ENCODE peak calls at places on chromosomes 5 and 9, in six cellular contexts. P, Q, Z, X, D and I are unnamed samples.
A peak's percentile ranks its signal among the peaks of the same experiment; 100 is the strongest.

GRCh38 chr9:93676310-93677054 is 100.1 kb downstream of the PHF2 start:
- DNase-seq in P (no peak), Q (peak; percentile 61), Z (peak; percentile 68), X (peak; percentile 10), D (no peak), I (no peak)

GRCh38 chr9:96033896-96034295 is 158.4 kb downstream of the ERCC6L2 start:
- DNase-seq in P (no peak), Q (no peak), Z (no peak), X (no peak), D (no peak), I (no peak)

GRCh38 chr9:123065191-123065590 is 31.7 kb downstream of the GPR21 start:
- DNase-seq in P (no peak), Q (no peak), Z (no peak), X (no peak), D (no peak), I (no peak)

GRCh38 chr9:34612788-34613390 is 992 bp upstream of the RPP25L start:
- DNase-seq in P (peak; percentile 85), Q (peak; percentile 90), Z (peak; percentile 88), X (peak; percentile 79), D (no peak), I (no peak)

GRCh38 chr5:132526290-132526973 is 16.9 kb downstream of the IL5 start:
- DNase-seq in P (peak; percentile 31), Q (no peak), Z (no peak), X (no peak), D (no peak), I (no peak)

GRCh38 chr5:91171322-91171721 is 211.8 kb downstream of the ARRDC3 start:
- DNase-seq in P (no peak), Q (no peak), Z (no peak), X (no peak), D (no peak), I (no peak)

GRCh38 chr5:111854196-111854595 is 97.2 kb upstream of the NREP start:
- DNase-seq in P (no peak), Q (no peak), Z (no peak), X (no peak), D (no peak), I (no peak)

GRCh38 chr5:136382071-136382470 is 16.7 kb upstream of the TRPC7 start:
- DNase-seq in P (no peak), Q (no peak), Z (no peak), X (no peak), D (no peak), I (no peak)

GRCh38 chr5:138773215-138773614 is 20.0 kb downstream of the CTNNA1 start:
- DNase-seq in P (no peak), Q (no peak), Z (no peak), X (no peak), D (no peak), I (no peak)

GRCh38 chr9:134592018-134592818 is 49.4 kb upstream of the COL5A1 start:
- DNase-seq in P (no peak), Q (peak; percentile 69), Z (no peak), X (peak; percentile 59), D (peak; percentile 72), I (peak; percentile 83)

GRCh38 chr5:73282923-73283322 is 109.9 kb downstream of the TMEM174 start:
- DNase-seq in P (peak; percentile 20), Q (no peak), Z (no peak), X (no peak), D (no peak), I (no peak)

GRCh38 chr9:34654317-34655083 is 2.5 kb downstream of the IL11RA start:
- DNase-seq in P (peak; percentile 66), Q (peak; percentile 95), Z (peak; percentile 73), X (peak; percentile 87), D (no peak), I (no peak)

GRCh38 chr5:78586251-78586650 is 62.3 kb downstream of the LHFPL2 start:
- DNase-seq in P (no peak), Q (no peak), Z (no peak), X (no peak), D (no peak), I (no peak)

GRCh38 chr9:20622330-20623020 is at the start of gene MLLT3:
- DNase-seq in P (peak; percentile 95), Q (peak; percentile 98), Z (peak; percentile 99), X (peak; percentile 97), D (peak; percentile 97), I (peak; percentile 94)

GRCh38 chr5:115419794-115420585 is 123.5 kb upstream of the CCDC112 start:
- DNase-seq in P (no peak), Q (no peak), Z (no peak), X (no peak), D (no peak), I (no peak)

GRCh38 chr9:89021154-89021803 is 30.0 kb downstream of the S1PR3 start:
- DNase-seq in P (no peak), Q (no peak), Z (no peak), X (peak; percentile 73), D (peak; percentile 92), I (no peak)

GRCh38 chr9:88312517-88313103 is 75.6 kb upstream of the SPIN1 start:
- DNase-seq in P (no peak), Q (peak; percentile 9), Z (no peak), X (no peak), D (no peak), I (no peak)

GRCh38 chr5:67476531-67476930 is 279.9 kb upstream of the CD180 start:
- DNase-seq in P (no peak), Q (no peak), Z (no peak), X (no peak), D (no peak), I (no peak)

DNA sequence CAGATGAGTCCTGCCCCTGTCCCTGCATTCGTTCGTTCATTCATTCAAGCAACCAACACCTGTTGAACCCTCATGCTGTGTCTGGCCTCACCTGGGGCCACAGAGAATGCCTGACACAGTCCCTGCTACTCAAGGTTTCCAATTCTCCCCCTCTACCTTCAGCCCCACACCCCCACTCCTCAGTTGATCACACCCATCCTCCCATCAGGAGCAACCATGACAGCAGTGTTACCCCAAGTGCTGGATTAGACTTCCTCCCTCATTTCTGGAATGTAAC is 57.1 kb downstream of the SMIM23 start:
- DNase-seq in P (no peak), Q (no peak), Z (peak; percentile 41), X (no peak), D (no peak), I (no peak)
- H3K4me3 ChIP-seq in P (no peak overlapping the region), Q (no peak overlapping the region), Z (no peak overlapping the region), X (no peak overlapping the region), D (no peak overlapping the region), I (no peak overlapping the region)

GRCh38 chr5:43121565-43122484 is 1.1 kb downstream of the ZNF131 start:
- DNase-seq in P (peak; percentile 17), Q (no peak), Z (no peak), X (no peak), D (peak; percentile 94), I (peak; percentile 92)
- TF ChIP-seq POLR2A in P (peak; percentile 53), Q (peak; percentile 60), Z (peak; percentile 15), X (no peak), D (peak; percentile 63), I (no peak)

GRCh38 chr5:134133213-134133994 is 18.9 kb downstream of the TCF7 start:
- DNase-seq in P (no peak), Q (peak; percentile 50), Z (peak; percentile 76), X (peak; percentile 7), D (no peak), I (no peak)

GRCh38 chr5:134136771-134137170 is 22.3 kb downstream of the TCF7 start:
- DNase-seq in P (no peak), Q (peak; percentile 56), Z (peak; percentile 43), X (peak; percentile 4), D (peak; percentile 88), I (peak; percentile 82)

GRCh38 chr5:134136221-134136631 is 21.7 kb downstream of the TCF7 start:
- DNase-seq in P (no peak), Q (peak; percentile 49), Z (peak; percentile 59), X (no peak), D (no peak), I (peak; percentile 58)

GRCh38 chr5:134133995-134134541 is 19.6 kb downstream of the TCF7 start:
- DNase-seq in P (no peak), Q (peak; percentile 61), Z (peak; percentile 52), X (peak; percentile 11), D (no peak), I (no peak)

DNA sequence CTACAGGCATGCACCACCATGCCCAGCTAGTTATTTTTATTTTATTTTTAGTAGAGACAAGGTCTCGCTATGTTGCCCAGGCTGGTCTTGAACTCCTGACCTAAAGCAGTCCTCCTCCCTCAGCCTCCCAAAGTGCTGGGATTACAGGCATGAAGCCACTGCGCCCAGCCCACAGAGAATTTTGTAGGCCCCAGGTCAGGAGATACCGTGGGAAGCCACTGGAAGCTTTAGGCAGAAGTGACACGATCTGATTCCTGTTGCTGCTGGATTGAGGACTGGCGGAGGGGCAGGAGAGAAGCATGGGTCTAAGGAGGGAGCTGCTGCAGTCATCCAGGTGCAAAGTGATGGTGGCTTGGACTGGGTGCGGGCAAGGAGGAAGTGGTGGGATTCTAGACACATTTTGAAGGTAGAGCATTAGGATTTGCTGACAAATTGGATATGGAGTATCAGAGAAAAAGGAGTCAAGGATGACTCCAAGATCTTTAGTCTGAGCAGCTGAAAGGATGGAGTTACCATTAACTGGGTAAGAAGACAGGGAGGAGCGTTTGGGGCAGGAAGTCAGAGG is 20.7 kb downstream of the TCF7 start:
- DNase-seq in P (no peak), Q (peak; percentile 11), Z (peak; percentile 37), X (peak; percentile 3), D (no peak), I (no peak)
- H3K4me3 ChIP-seq in P (no peak overlapping the region), Q (no peak overlapping the region), Z (no peak overlapping the region), X (no peak overlapping the region), D (no peak overlapping the region), I (no peak overlapping the region)

GRCh38 chr5:32311404-32312193 is 1.1 kb downstream of the MTMR12 start:
- DNase-seq in P (no peak), Q (no peak), Z (peak; percentile 81), X (no peak), D (no peak), I (no peak)

GRCh38 chr5:32314658-32315057 is 1.9 kb upstream of the MTMR12 start:
- DNase-seq in P (no peak), Q (no peak), Z (no peak), X (no peak), D (peak; percentile 66), I (no peak)

GRCh38 chr5:32315221-32316014 is 2.7 kb upstream of the MTMR12 start:
- DNase-seq in P (no peak), Q (no peak), Z (no peak), X (no peak), D (peak; percentile 79), I (no peak)

GRCh38 chr5:32312194-32312681 is 501 bp downstream of the MTMR12 start:
- DNase-seq in P (peak; percentile 62), Q (peak; percentile 93), Z (peak; percentile 94), X (peak; percentile 64), D (no peak), I (no peak)

DNA sequence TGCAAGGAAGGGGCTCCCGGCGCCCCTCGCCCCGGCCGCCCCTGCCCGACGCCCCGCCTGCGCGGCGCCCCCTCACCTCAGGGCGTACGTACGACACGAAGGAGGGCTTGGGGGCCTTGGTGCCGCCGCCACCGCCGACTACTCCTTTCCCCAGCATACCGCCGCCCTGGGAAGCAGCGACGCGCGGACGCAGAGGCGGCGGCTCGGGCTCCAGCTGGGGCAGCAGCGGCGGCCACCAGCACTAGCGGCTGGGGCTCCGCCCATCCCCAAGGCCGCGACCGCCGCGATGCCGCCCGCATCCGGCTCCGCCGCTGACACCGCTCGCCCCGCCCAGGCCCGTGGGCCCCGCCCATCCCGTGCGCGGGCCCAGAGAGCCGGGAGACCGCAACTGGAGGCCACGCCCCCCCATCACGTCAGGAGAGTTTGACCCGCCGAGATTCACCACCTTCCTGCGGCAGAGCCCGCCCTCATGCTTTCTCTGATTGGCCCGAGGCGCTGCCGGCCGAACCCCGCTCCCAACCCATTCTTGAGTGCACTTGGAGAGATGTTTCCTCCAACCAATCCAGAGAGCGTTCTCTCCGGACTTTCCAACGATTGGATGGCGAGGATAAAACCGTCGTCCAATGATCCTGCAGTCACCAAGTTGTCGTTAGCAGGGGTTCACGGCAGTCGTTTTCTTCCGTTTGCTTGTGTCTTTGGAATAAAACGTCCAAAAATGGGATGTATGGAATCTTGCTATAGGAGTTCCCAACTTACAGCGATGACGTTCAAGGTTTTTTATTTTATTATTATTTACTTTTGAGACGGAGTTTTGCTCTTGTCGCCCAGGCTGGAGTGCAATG is at the start of gene MTMR12:
- DNase-seq in P (peak; percentile 100), Q (peak; percentile 100), Z (peak; percentile 100), X (peak; percentile 100), D (peak; percentile 100), I (peak; percentile 99)
- TF ChIP-seq POLR2A in P (peak; percentile 94), Q (peak; percentile 67), Z (peak; percentile 93), X (peak; percentile 92), D (peak; percentile 68), I (peak; percentile 89)